ENCODE peak calls at places on chromosome 19, in six cellular contexts. B, O, W, I, A and V are unnamed samples.

GRCh38 chr19:33804021-33804799 is 7.5 kb downstream of the KCTD15 start:
- DNase-seq in I (peak; percentile 32), W (peak; percentile 62), B (no peak), A (peak; percentile 55), O (no peak), V (no peak)

GRCh38 chr19:55545443-55545842 is at the start of gene SBK3:
- DNase-seq in A (no peak), B (no peak), I (no peak), O (no peak), W (no peak), V (no peak)

GRCh38 chr19:54517483-54517882 is 14.9 kb downstream of the LAIR2 start:
- DNase-seq in I (peak; percentile 40), W (peak; percentile 86), O (peak; percentile 32), A (no peak), B (no peak), V (no peak)

GRCh38 chr19:40416918-40417713 is 3.9 kb upstream of the PRX start:
- DNase-seq in I (no peak), W (peak; percentile 20), O (no peak), B (no peak), A (peak; percentile 62), V (no peak)

GRCh38 chr19:34096020-34096915 is 76.0 kb upstream of the LSM14A start:
- DNase-seq in W (peak; percentile 72), A (no peak), O (no peak), B (peak; percentile 36), I (peak; percentile 76), V (no peak)

GRCh38 chr19:29467824-29468401 is 57.9 kb upstream of the VSTM2B start:
- DNase-seq in A (no peak), O (no peak), B (no peak), W (peak; percentile 54), I (peak; percentile 83), V (no peak)

GRCh38 chr19:32336259-32337111 is 8.9 kb upstream of the ZNF507 start:
- DNase-seq in B (no peak), W (peak; percentile 15), O (no peak), A (no peak), I (peak; percentile 50), V (no peak)

GRCh38 chr19:12636631-12637030 is 25.9 kb downstream of the ZNF791 start:
- DNase-seq in O (no peak), I (no peak), A (no peak), W (no peak), B (no peak), V (no peak)

GRCh38 chr19:10111405-10111811 is at the start of gene P2RY11:
- DNase-seq in I (peak; percentile 59), O (no peak), W (no peak), A (no peak), B (no peak), V (no peak)

GRCh38 chr19:18339703-18340102 is 695 bp upstream of the PGPEP1 start:
- DNase-seq in O (no peak), I (no peak), A (no peak), W (peak; percentile 28), B (no peak), V (no peak)

GRCh38 chr19:18596752-18597157 is 8.2 kb downstream of the REX1BD start:
- DNase-seq in O (no peak), B (no peak), W (peak; percentile 61), I (no peak), A (peak; percentile 63), V (no peak)

GRCh38 chr19:21109116-21109515 is 27.1 kb downstream of the ZNF714 start:
- DNase-seq in O (no peak), A (no peak), B (no peak), I (no peak), W (no peak), V (no peak)